ENCODE peak calls at places on chromosomes 13 and 19, in nine cellular contexts. S, B, R, D, V, Y, I, T and H are unnamed samples.
A peak's percentile ranks its signal among the peaks of the same experiment; 100 is the strongest.

GRCh38 chr13:73000027-73000674 is 58.7 kb upstream of the KLF5 start:
- DNase-seq in S (no peak), B (no peak), R (no peak), D (peak; percentile 79), V (no peak), Y (peak; percentile 8), I (no peak), T (peak; percentile 90), H (peak; percentile 35)

GRCh38 chr13:93652942-93653341 is 426.3 kb downstream of the GPC6 start:
- DNase-seq in S (no peak), B (no peak), R (no peak), D (no peak), V (no peak), Y (no peak), I (no peak), T (no peak), H (no peak)

GRCh38 chr13:71417205-71417604 is 449.8 kb downstream of the DACH1 start:
- DNase-seq in S (no peak), B (no peak), R (no peak), D (peak; percentile 22), V (no peak), Y (no peak), I (no peak), T (no peak), H (peak; percentile 61)

GRCh38 chr19:34669305-34669704 is 7.7 kb downstream of the SCGB2B2 start:
- DNase-seq in S (no peak), B (no peak), R (no peak), D (no peak), V (no peak), Y (no peak), I (no peak), T (peak; percentile 24), H (no peak)

GRCh38 chr13:77479326-77479725 is 56.2 kb upstream of the SCEL start:
- DNase-seq in S (no peak), B (no peak), R (no peak), D (no peak), V (no peak), Y (no peak), I (no peak), T (no peak), H (no peak)

GRCh38 chr19:29708553-29709439 is 6.3 kb downstream of the C19orf12 start:
- DNase-seq in S (no peak), B (no peak), R (peak; percentile 26), D (no peak), V (no peak), Y (no peak), I (peak; percentile 49), T (no peak), H (peak; percentile 46)

GRCh38 chr13:110517505-110518149 is 43.9 kb downstream of the RAB20 start:
- DNase-seq in S (no peak), B (no peak), R (no peak), D (no peak), V (no peak), Y (no peak), I (no peak), T (no peak), H (no peak)

GRCh38 chr19:49451430-49452181 is at the start of gene PIH1D1:
- DNase-seq in S (peak; percentile 94), B (peak; percentile 97), R (peak; percentile 96), D (peak; percentile 98), V (peak; percentile 94), Y (peak; percentile 99), I (peak; percentile 96), T (peak; percentile 99), H (peak; percentile 100)

GRCh38 chr13:104737713-104738112 is 1671.5 kb upstream of the SLC10A2 start:
- DNase-seq in S (no peak), B (no peak), R (no peak), D (no peak), V (no peak), Y (no peak), I (no peak), T (no peak), H (no peak)

GRCh38 chr19:33064117-33064777 is 441 bp downstream of the RHPN2 start:
- DNase-seq in S (no peak), B (peak; percentile 45), R (peak; percentile 83), D (no peak), V (no peak), Y (no peak), I (no peak), T (no peak), H (no peak)

GRCh38 chr19:58021541-58022282 is 12.1 kb upstream of the ZSCAN1 start:
- DNase-seq in S (no peak), B (peak; percentile 29), R (no peak), D (peak; percentile 29), V (no peak), Y (peak; percentile 38), I (no peak), T (peak; percentile 22), H (peak; percentile 55)
- H3K4me3 ChIP-seq in S (no peak overlapping the region), B (no peak overlapping the region), R (no peak overlapping the region), D (no peak overlapping the region), V (no peak overlapping the region), Y (no peak overlapping the region), I (no peak overlapping the region), T (no peak overlapping the region), H (no peak overlapping the region)

GRCh38 chr19:45717131-45717982 is 13.3 kb downstream of the FBXO46 start:
- DNase-seq in S (peak; percentile 97), B (peak; percentile 99), R (peak; percentile 100), D (peak; percentile 93), V (peak; percentile 99), Y (peak; percentile 99), I (peak; percentile 98), T (peak; percentile 97), H (peak; percentile 100)
- TF ChIP-seq CTCF in S (peak; percentile 38), B (no peak), R (peak; percentile 15), D (peak; percentile 18), V (peak; percentile 8), Y (peak; percentile 13), I (peak; percentile 23), T (peak; percentile 21), H (peak; percentile 36)

GRCh38 chr19:18224525-18225354 is 1.5 kb downstream of the PDE4C start:
- DNase-seq in S (peak; percentile 87), B (peak; percentile 94), R (peak; percentile 98), D (peak; percentile 94), V (peak; percentile 99), Y (peak; percentile 98), I (peak; percentile 99), T (peak; percentile 99), H (peak; percentile 100)

GRCh38 chr19:18225355-18225701 is 910 bp downstream of the PDE4C start:
- DNase-seq in S (no peak), B (no peak), R (no peak), D (no peak), V (no peak), Y (no peak), I (no peak), T (no peak), H (no peak)

GRCh38 chr19:18223860-18224524 is 2.2 kb downstream of the PDE4C start:
- DNase-seq in S (no peak), B (peak; percentile 41), R (peak; percentile 77), D (no peak), V (peak; percentile 76), Y (no peak), I (peak; percentile 45), T (no peak), H (no peak)

GRCh38 chr19:18226956-18227780 is 930 bp upstream of the PDE4C start:
- DNase-seq in S (no peak), B (no peak), R (no peak), D (no peak), V (no peak), Y (no peak), I (no peak), T (no peak), H (no peak)

GRCh38 chr19:18225702-18226468 is at the start of gene PDE4C:
- DNase-seq in S (no peak), B (no peak), R (no peak), D (no peak), V (peak; percentile 81), Y (no peak), I (peak; percentile 70), T (no peak), H (no peak)
- H3K4me3 ChIP-seq in S (no peak within 1 kb of the TSS), B (no peak within 1 kb of the TSS), R (no peak within 1 kb of the TSS), D (no peak within 1 kb of the TSS), V (peak within 1 kb of the TSS; percentile 62), Y (no peak within 1 kb of the TSS), I (peak within 1 kb of the TSS; percentile 69), T (no peak within 1 kb of the TSS), H (peak within 1 kb of the TSS; percentile 3)

DNA sequence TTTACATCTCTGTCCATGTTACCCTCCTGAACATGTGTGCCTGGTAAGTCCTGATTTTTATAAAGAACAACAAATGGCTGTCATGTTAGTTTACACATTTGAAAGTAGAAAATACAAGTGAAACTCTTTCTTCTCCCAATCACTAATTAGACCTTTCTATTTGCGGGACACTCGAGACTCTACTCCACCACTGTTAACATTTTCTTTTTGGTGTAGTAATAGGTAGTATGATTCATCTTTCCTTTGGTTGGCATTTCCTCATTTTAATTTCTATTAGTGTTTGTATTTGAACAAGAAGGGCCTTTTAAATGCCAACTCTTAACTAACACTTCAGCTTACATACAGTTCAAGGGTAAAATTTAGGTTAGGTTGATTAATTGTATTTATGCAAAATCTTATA is 371.1 kb downstream of the PCDH9 start:
- DNase-seq in S (no peak), B (no peak), R (no peak), D (peak; percentile 73), V (no peak), Y (no peak), I (no peak), T (peak; percentile 52), H (peak; percentile 2)
- TF ChIP-seq CTCF in S (no peak), B (no peak), R (no peak), D (no peak), V (no peak), Y (no peak), I (no peak), T (no peak), H (no peak)

GRCh38 chr19:41327076-41327475 is 17.1 kb downstream of the CCDC97 start:
- DNase-seq in S (no peak), B (no peak), R (no peak), D (no peak), V (no peak), Y (no peak), I (no peak), T (peak; percentile 13), H (peak; percentile 21)
- H3K4me3 ChIP-seq in S (no peak overlapping the region), B (peak overlapping the region; percentile 12), R (peak overlapping the region; percentile 36), D (peak overlapping the region; percentile 24), V (peak overlapping the region; percentile 43), Y (no peak overlapping the region), I (peak overlapping the region; percentile 49), T (no peak overlapping the region), H (no peak overlapping the region)

GRCh38 chr13:40146063-40146462 is 490.6 kb downstream of the COG6 start:
- DNase-seq in S (no peak), B (no peak), R (no peak), D (no peak), V (no peak), Y (no peak), I (no peak), T (peak; percentile 22), H (no peak)
- TF ChIP-seq CTCF in S (no peak), B (no peak), R (no peak), D (no peak), V (no peak), Y (no peak), I (no peak), T (peak; percentile 2), H (no peak)